ENCODE peak calls at places on chromosomes 6 and 20, in nine cellular contexts. One of them, this sample, is unnamed.

GRCh38 chr6:154298297-154298696 is 58.3 kb downstream of the IPCEF1 start:
- DNase-seq in body of pancreas: no peak
- DNase-seq in adrenal gland: no peak
- DNase-seq in cardiac muscle cell: no peak
- DNase-seq in heart left ventricle: no peak
- DNase-seq in prostate gland: no peak
- DNase-seq in dorsolateral prefrontal cortex: no peak
- DNase-seq in IMR-90: peak; percentile 58
- DNase-seq in MM.1S: peak; percentile 7
- DNase-seq in this sample: no peak

GRCh38 chr6:26016326-26017275 is 54.0 kb downstream of the TRIM38 start:
- DNase-seq in heart left ventricle: peak; percentile 79
- DNase-seq in cardiac muscle cell: no peak
- DNase-seq in body of pancreas: no peak
- DNase-seq in prostate gland: no peak
- DNase-seq in adrenal gland: no peak
- DNase-seq in dorsolateral prefrontal cortex: no peak
- DNase-seq in MM.1S: no peak
- DNase-seq in IMR-90: peak; percentile 34
- DNase-seq in this sample: no peak

GRCh38 chr6:10555625-10556309 is 34.6 kb downstream of the GCNT2 start:
- DNase-seq in body of pancreas: peak; percentile 22
- DNase-seq in adrenal gland: peak; percentile 69
- DNase-seq in heart left ventricle: peak; percentile 85
- DNase-seq in MM.1S: no peak
- DNase-seq in dorsolateral prefrontal cortex: peak; percentile 24
- DNase-seq in IMR-90: peak; percentile 8
- DNase-seq in cardiac muscle cell: peak; percentile 78
- DNase-seq in prostate gland: peak; percentile 88
- DNase-seq in this sample: peak; percentile 23

GRCh38 chr6:148769304-148769968 is 22.6 kb downstream of the UST start:
- DNase-seq in body of pancreas: no peak
- DNase-seq in dorsolateral prefrontal cortex: no peak
- DNase-seq in adrenal gland: no peak
- DNase-seq in cardiac muscle cell: no peak
- DNase-seq in MM.1S: no peak
- DNase-seq in prostate gland: no peak
- DNase-seq in heart left ventricle: no peak
- DNase-seq in IMR-90: no peak
- DNase-seq in this sample: no peak

GRCh38 chr6:87529221-87529620 is 56.4 kb downstream of the SLC35A1 start:
- DNase-seq in IMR-90: no peak
- DNase-seq in adrenal gland: no peak
- DNase-seq in cardiac muscle cell: no peak
- DNase-seq in body of pancreas: no peak
- DNase-seq in heart left ventricle: no peak
- DNase-seq in prostate gland: no peak
- DNase-seq in MM.1S: no peak
- DNase-seq in dorsolateral prefrontal cortex: no peak
- DNase-seq in this sample: no peak

GRCh38 chr6:6890400-6890858 is 217.3 kb upstream of the RREB1 start:
- DNase-seq in dorsolateral prefrontal cortex: no peak
- DNase-seq in heart left ventricle: peak; percentile 76
- DNase-seq in IMR-90: no peak
- DNase-seq in adrenal gland: peak; percentile 82
- DNase-seq in body of pancreas: peak; percentile 41
- DNase-seq in prostate gland: no peak
- DNase-seq in MM.1S: no peak
- DNase-seq in cardiac muscle cell: peak; percentile 49
- DNase-seq in this sample: peak; percentile 8

GRCh38 chr6:37732688-37733087 is 35.0 kb upstream of the MDGA1 start:
- DNase-seq in heart left ventricle: no peak
- DNase-seq in body of pancreas: no peak
- DNase-seq in IMR-90: no peak
- DNase-seq in prostate gland: no peak
- DNase-seq in adrenal gland: no peak
- DNase-seq in MM.1S: no peak
- DNase-seq in dorsolateral prefrontal cortex: no peak
- DNase-seq in cardiac muscle cell: no peak
- DNase-seq in this sample: no peak

GRCh38 chr6:158080849-158081656 is 87.0 kb downstream of the SERAC1 start:
- DNase-seq in MM.1S: no peak
- DNase-seq in IMR-90: no peak
- DNase-seq in body of pancreas: no peak
- DNase-seq in heart left ventricle: no peak
- DNase-seq in cardiac muscle cell: no peak
- DNase-seq in dorsolateral prefrontal cortex: no peak
- DNase-seq in adrenal gland: peak; percentile 45
- DNase-seq in prostate gland: no peak
- DNase-seq in this sample: no peak

GRCh38 chr20:31569163-31570020 is 35.7 kb upstream of the ID1 start:
- DNase-seq in prostate gland: no peak
- DNase-seq in body of pancreas: peak; percentile 61
- DNase-seq in dorsolateral prefrontal cortex: peak; percentile 55
- DNase-seq in cardiac muscle cell: peak; percentile 62
- DNase-seq in IMR-90: peak; percentile 53
- DNase-seq in adrenal gland: peak; percentile 77
- DNase-seq in MM.1S: peak; percentile 38
- DNase-seq in heart left ventricle: peak; percentile 42
- DNase-seq in this sample: no peak

GRCh38 chr6:15763827-15764226 is 101.0 kb upstream of the DTNBP1 start:
- DNase-seq in dorsolateral prefrontal cortex: no peak
- DNase-seq in cardiac muscle cell: peak; percentile 43
- DNase-seq in body of pancreas: peak; percentile 16
- DNase-seq in heart left ventricle: no peak
- DNase-seq in adrenal gland: peak; percentile 93
- DNase-seq in MM.1S: no peak
- DNase-seq in prostate gland: no peak
- DNase-seq in IMR-90: peak; percentile 22
- DNase-seq in this sample: peak; percentile 47

GRCh38 chr20:1945134-1945618 is 48.7 kb downstream of the PDYN start:
- DNase-seq in body of pancreas: peak; percentile 65
- DNase-seq in prostate gland: no peak
- DNase-seq in IMR-90: no peak
- DNase-seq in heart left ventricle: peak; percentile 63
- DNase-seq in adrenal gland: peak; percentile 96
- DNase-seq in MM.1S: no peak
- DNase-seq in cardiac muscle cell: no peak
- DNase-seq in dorsolateral prefrontal cortex: no peak
- DNase-seq in this sample: no peak

GRCh38 chr6:53651764-53652401 is 13.7 kb downstream of the KLHL31 start:
- DNase-seq in IMR-90: peak; percentile 44
- DNase-seq in adrenal gland: peak; percentile 89
- DNase-seq in body of pancreas: peak; percentile 88
- DNase-seq in prostate gland: peak; percentile 83
- DNase-seq in cardiac muscle cell: peak; percentile 79
- DNase-seq in heart left ventricle: peak; percentile 65
- DNase-seq in dorsolateral prefrontal cortex: peak; percentile 63
- DNase-seq in MM.1S: peak; percentile 73
- DNase-seq in this sample: peak; percentile 27

GRCh38 chr6:62808575-62809293 is 402.5 kb upstream of the FKBP1C start:
- DNase-seq in adrenal gland: no peak
- DNase-seq in cardiac muscle cell: peak; percentile 5
- DNase-seq in heart left ventricle: no peak
- DNase-seq in body of pancreas: no peak
- DNase-seq in dorsolateral prefrontal cortex: no peak
- DNase-seq in MM.1S: peak; percentile 27
- DNase-seq in prostate gland: no peak
- DNase-seq in IMR-90: no peak
- DNase-seq in this sample: no peak

GRCh38 chr6:48200874-48201273 is 89.9 kb upstream of the PTCHD4 start:
- DNase-seq in heart left ventricle: no peak
- DNase-seq in dorsolateral prefrontal cortex: no peak
- DNase-seq in IMR-90: no peak
- DNase-seq in body of pancreas: no peak
- DNase-seq in cardiac muscle cell: no peak
- DNase-seq in MM.1S: no peak
- DNase-seq in adrenal gland: no peak
- DNase-seq in prostate gland: no peak
- DNase-seq in this sample: no peak

GRCh38 chr6:38239719-38240451 is 399.8 kb downstream of the BTBD9 start:
- DNase-seq in cardiac muscle cell: no peak
- DNase-seq in body of pancreas: no peak
- DNase-seq in adrenal gland: no peak
- DNase-seq in prostate gland: no peak
- DNase-seq in IMR-90: peak; percentile 72
- DNase-seq in MM.1S: no peak
- DNase-seq in heart left ventricle: no peak
- DNase-seq in dorsolateral prefrontal cortex: no peak
- DNase-seq in this sample: no peak

GRCh38 chr6:157017861-157018260 is 240.7 kb downstream of the ARID1B start:
- DNase-seq in heart left ventricle: no peak
- DNase-seq in cardiac muscle cell: no peak
- DNase-seq in MM.1S: no peak
- DNase-seq in dorsolateral prefrontal cortex: no peak
- DNase-seq in prostate gland: no peak
- DNase-seq in body of pancreas: no peak
- DNase-seq in IMR-90: peak; percentile 15
- DNase-seq in adrenal gland: no peak
- DNase-seq in this sample: no peak

GRCh38 chr6:157017022-157017421 is 239.8 kb downstream of the ARID1B start:
- DNase-seq in MM.1S: no peak
- DNase-seq in adrenal gland: no peak
- DNase-seq in heart left ventricle: no peak
- DNase-seq in body of pancreas: no peak
- DNase-seq in dorsolateral prefrontal cortex: no peak
- DNase-seq in prostate gland: no peak
- DNase-seq in IMR-90: no peak
- DNase-seq in cardiac muscle cell: no peak
- DNase-seq in this sample: no peak

GRCh38 chr6:157019733-157020132 is 242.6 kb downstream of the ARID1B start:
- DNase-seq in heart left ventricle: no peak
- DNase-seq in prostate gland: no peak
- DNase-seq in dorsolateral prefrontal cortex: no peak
- DNase-seq in cardiac muscle cell: no peak
- DNase-seq in IMR-90: peak; percentile 26
- DNase-seq in MM.1S: peak; percentile 31
- DNase-seq in adrenal gland: no peak
- DNase-seq in body of pancreas: no peak
- DNase-seq in this sample: no peak

GRCh38 chr6:157020398-157021266 is 243.5 kb downstream of the ARID1B start:
- DNase-seq in dorsolateral prefrontal cortex: peak; percentile 35
- DNase-seq in IMR-90: peak; percentile 67
- DNase-seq in body of pancreas: no peak
- DNase-seq in MM.1S: peak; percentile 46
- DNase-seq in prostate gland: peak; percentile 39
- DNase-seq in heart left ventricle: peak; percentile 68
- DNase-seq in adrenal gland: peak; percentile 80
- DNase-seq in cardiac muscle cell: peak; percentile 63
- DNase-seq in this sample: peak; percentile 47

GRCh38 chr6:157019115-157019628 is 242.0 kb downstream of the ARID1B start:
- DNase-seq in heart left ventricle: no peak
- DNase-seq in body of pancreas: no peak
- DNase-seq in IMR-90: peak; percentile 55
- DNase-seq in prostate gland: no peak
- DNase-seq in cardiac muscle cell: no peak
- DNase-seq in dorsolateral prefrontal cortex: no peak
- DNase-seq in adrenal gland: no peak
- DNase-seq in MM.1S: peak; percentile 17
- DNase-seq in this sample: no peak
- TF ChIP-seq CTCF in heart left ventricle: no peak
- TF ChIP-seq CTCF in body of pancreas: no peak
- TF ChIP-seq CTCF in IMR-90: no peak
- TF ChIP-seq CTCF in prostate gland: no peak
- TF ChIP-seq CTCF in cardiac muscle cell: no peak
- TF ChIP-seq CTCF in dorsolateral prefrontal cortex: no peak
- TF ChIP-seq CTCF in adrenal gland: no peak
- TF ChIP-seq CTCF in MM.1S: no peak
- TF ChIP-seq CTCF in this sample: no peak

DNA sequence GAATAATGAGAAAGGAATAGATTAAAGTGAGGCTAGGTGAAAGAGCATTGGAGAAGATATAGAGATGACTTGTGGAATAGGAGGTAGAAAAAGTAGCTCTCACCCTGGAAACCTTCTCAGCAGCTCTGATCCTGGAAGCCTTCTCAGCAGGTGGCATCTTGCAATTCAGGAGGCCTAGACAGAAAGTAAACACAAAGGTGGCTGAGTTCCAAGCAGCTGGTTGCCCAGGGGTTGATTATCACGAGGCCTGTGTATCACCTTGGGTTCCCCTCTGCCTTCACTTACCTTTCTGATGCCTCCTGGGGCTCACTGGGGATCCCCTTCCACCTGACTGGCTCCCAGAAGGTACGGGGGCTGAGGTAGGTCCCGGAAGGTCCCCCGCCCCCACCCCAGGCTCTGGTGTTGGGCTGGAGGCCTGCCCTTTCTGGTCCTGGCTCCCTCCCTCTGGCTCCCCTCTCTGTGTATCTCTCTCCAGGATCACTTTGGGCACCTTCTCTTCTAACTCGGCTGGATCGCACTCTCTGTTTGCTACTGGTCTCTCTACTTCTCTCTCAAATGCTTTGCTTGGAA is 9.7 kb downstream of the MDC1 start:
- DNase-seq in body of pancreas: no peak
- DNase-seq in dorsolateral prefrontal cortex: no peak
- DNase-seq in MM.1S: no peak
- DNase-seq in prostate gland: no peak
- DNase-seq in heart left ventricle: no peak
- DNase-seq in adrenal gland: no peak
- DNase-seq in cardiac muscle cell: no peak
- DNase-seq in IMR-90: no peak
- DNase-seq in this sample: no peak
- H3K27ac ChIP-seq in body of pancreas: peak overlapping the region; percentile 62
- H3K27ac ChIP-seq in dorsolateral prefrontal cortex: no peak overlapping the region
- H3K27ac ChIP-seq in MM.1S: no peak overlapping the region
- H3K27ac ChIP-seq in prostate gland: no peak overlapping the region
- H3K27ac ChIP-seq in heart left ventricle: no peak overlapping the region
- H3K27ac ChIP-seq in adrenal gland: no peak overlapping the region
- H3K27ac ChIP-seq in cardiac muscle cell: no peak overlapping the region
- H3K27ac ChIP-seq in IMR-90: no peak overlapping the region
- H3K27ac ChIP-seq in this sample: no peak overlapping the region

GRCh38 chr20:61742097-61742805 is 323.4 kb downstream of the TAF4 start:
- DNase-seq in dorsolateral prefrontal cortex: peak; percentile 45
- DNase-seq in body of pancreas: no peak
- DNase-seq in prostate gland: no peak
- DNase-seq in adrenal gland: no peak
- DNase-seq in heart left ventricle: no peak
- DNase-seq in IMR-90: no peak
- DNase-seq in cardiac muscle cell: no peak
- DNase-seq in MM.1S: no peak
- DNase-seq in this sample: no peak
- TF ChIP-seq CTCF in dorsolateral prefrontal cortex: no peak
- TF ChIP-seq CTCF in body of pancreas: no peak
- TF ChIP-seq CTCF in prostate gland: no peak
- TF ChIP-seq CTCF in adrenal gland: no peak
- TF ChIP-seq CTCF in heart left ventricle: no peak
- TF ChIP-seq CTCF in IMR-90: no peak
- TF ChIP-seq CTCF in cardiac muscle cell: no peak
- TF ChIP-seq CTCF in MM.1S: no peak
- TF ChIP-seq CTCF in this sample: peak; percentile 8

DNA sequence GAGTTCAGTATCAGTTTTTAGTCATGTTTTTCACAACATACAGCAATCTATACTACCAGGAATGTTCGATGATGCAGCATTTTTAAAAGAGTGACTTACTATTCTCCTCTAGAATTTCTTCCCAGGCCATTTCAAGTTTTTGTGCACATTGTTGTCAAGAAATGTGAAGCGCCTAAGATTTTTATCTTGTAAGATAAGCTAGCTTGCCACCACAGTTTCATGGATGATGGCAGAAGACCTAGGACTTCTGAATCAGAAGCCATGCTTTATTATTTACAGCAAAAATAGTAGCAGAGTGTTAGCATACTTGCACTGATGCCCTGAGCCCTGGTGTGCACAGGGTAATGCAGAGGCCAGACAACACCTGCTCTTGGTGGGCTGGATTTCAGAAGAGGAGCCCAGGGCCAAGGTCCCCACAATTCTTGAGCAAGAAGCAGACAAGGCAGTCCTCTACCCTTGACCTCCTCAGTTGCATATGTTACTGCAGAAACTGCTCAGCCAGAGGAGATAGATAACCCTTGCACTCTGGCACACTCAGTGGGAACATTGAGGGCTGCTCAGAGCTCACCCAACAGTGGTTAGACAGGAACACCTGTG is 99.2 kb downstream of the QKI start:
- DNase-seq in cardiac muscle cell: peak; percentile 15
- DNase-seq in dorsolateral prefrontal cortex: no peak
- DNase-seq in prostate gland: no peak
- DNase-seq in adrenal gland: no peak
- DNase-seq in body of pancreas: peak; percentile 45
- DNase-seq in heart left ventricle: no peak
- DNase-seq in MM.1S: no peak
- DNase-seq in IMR-90: no peak
- DNase-seq in this sample: no peak
- H3K27ac ChIP-seq in cardiac muscle cell: peak overlapping the region; percentile 60
- H3K27ac ChIP-seq in dorsolateral prefrontal cortex: no peak overlapping the region
- H3K27ac ChIP-seq in prostate gland: no peak overlapping the region
- H3K27ac ChIP-seq in adrenal gland: no peak overlapping the region
- H3K27ac ChIP-seq in body of pancreas: peak overlapping the region; percentile 13
- H3K27ac ChIP-seq in heart left ventricle: no peak overlapping the region
- H3K27ac ChIP-seq in MM.1S: no peak overlapping the region
- H3K27ac ChIP-seq in IMR-90: no peak overlapping the region
- H3K27ac ChIP-seq in this sample: no peak overlapping the region